ENCODE peak calls at places on chromosomes 5 and 9, in eight cellular contexts. G, X, P, N, J, H, E and A are unnamed samples.
A peak's percentile ranks its signal among the peaks of the same experiment; 100 is the strongest.

GRCh38 chr5:16461782-16462181 is 3.8 kb downstream of the ZNF622 start:
- DNase-seq in X (peak; percentile 88), N (no peak), G (no peak), P (no peak), H (no peak), E (no peak), J (peak; percentile 83), A (no peak)

GRCh38 chr5:160293901-160294561 is 18.3 kb downstream of the CCNJL start:
- DNase-seq in N (no peak), E (no peak), H (no peak), P (no peak), X (no peak), G (no peak), J (no peak), A (peak; percentile 20)

GRCh38 chr9:104494808-104495207 is 9.3 kb upstream of the OR13F1 start:
- DNase-seq in J (peak; percentile 15), P (no peak), G (no peak), N (no peak), H (no peak), X (peak; percentile 6), E (no peak), A (peak; percentile 25)

GRCh38 chr9:20985851-20986600 is 45.4 kb downstream of the HACD4 start:
- DNase-seq in H (no peak), E (no peak), P (no peak), G (no peak), X (no peak), J (no peak), N (no peak), A (no peak)

GRCh38 chr9:72353455-72354116 is 11.4 kb downstream of the ZFAND5 start:
- DNase-seq in H (no peak), G (no peak), X (no peak), E (no peak), J (no peak), P (no peak), N (no peak), A (no peak)

GRCh38 chr5:145450286-145450969 is 384.7 kb downstream of the PRELID2 start:
- DNase-seq in G (no peak), P (no peak), X (no peak), J (no peak), E (no peak), N (no peak), H (no peak), A (no peak)

GRCh38 chr9:95028855-95029219 is 288.7 kb downstream of the FANCC start:
- DNase-seq in G (no peak), P (no peak), H (no peak), E (no peak), N (no peak), X (no peak), J (no peak), A (no peak)

GRCh38 chr9:130608554-130609122 is 29.3 kb downstream of the FUBP3 start:
- DNase-seq in J (no peak), X (no peak), E (no peak), H (no peak), P (no peak), G (no peak), N (no peak), A (no peak)

GRCh38 chr5:104914536-104915070 is 1352.0 kb upstream of the NUDT12 start:
- DNase-seq in G (no peak), H (no peak), X (no peak), P (no peak), N (no peak), E (no peak), J (no peak), A (no peak)

GRCh38 chr9:77019010-77019809 is at the start of gene FOXB2:
- DNase-seq in E (no peak), J (no peak), H (no peak), N (no peak), P (no peak), X (no peak), G (no peak), A (no peak)

GRCh38 chr5:159444441-159445082 is 114.3 kb upstream of the IL12B start:
- DNase-seq in E (no peak), H (no peak), P (no peak), G (no peak), N (peak; percentile 77), J (peak; percentile 66), X (peak; percentile 86), A (peak; percentile 41)

GRCh38 chr5:5711112-5711511 is 288.6 kb downstream of the ICE1 start:
- DNase-seq in N (no peak), X (no peak), G (no peak), H (no peak), P (no peak), J (no peak), E (no peak), A (no peak)

GRCh38 chr9:88923653-88924284 is 67.5 kb upstream of the S1PR3 start:
- DNase-seq in J (no peak), G (no peak), E (no peak), X (no peak), P (no peak), H (peak; percentile 8), N (no peak), A (peak; percentile 60)

GRCh38 chr9:72037571-72037970 is 22.8 kb downstream of the C9orf57 start:
- DNase-seq in P (no peak), J (peak; percentile 14), G (no peak), E (no peak), X (no peak), H (no peak), N (no peak), A (no peak)

GRCh38 chr9:97388721-97389238 is 23.1 kb upstream of the TDRD7 start:
- DNase-seq in N (peak; percentile 3), X (no peak), G (no peak), H (peak; percentile 70), E (no peak), P (no peak), J (peak; percentile 35), A (no peak)

DNA sequence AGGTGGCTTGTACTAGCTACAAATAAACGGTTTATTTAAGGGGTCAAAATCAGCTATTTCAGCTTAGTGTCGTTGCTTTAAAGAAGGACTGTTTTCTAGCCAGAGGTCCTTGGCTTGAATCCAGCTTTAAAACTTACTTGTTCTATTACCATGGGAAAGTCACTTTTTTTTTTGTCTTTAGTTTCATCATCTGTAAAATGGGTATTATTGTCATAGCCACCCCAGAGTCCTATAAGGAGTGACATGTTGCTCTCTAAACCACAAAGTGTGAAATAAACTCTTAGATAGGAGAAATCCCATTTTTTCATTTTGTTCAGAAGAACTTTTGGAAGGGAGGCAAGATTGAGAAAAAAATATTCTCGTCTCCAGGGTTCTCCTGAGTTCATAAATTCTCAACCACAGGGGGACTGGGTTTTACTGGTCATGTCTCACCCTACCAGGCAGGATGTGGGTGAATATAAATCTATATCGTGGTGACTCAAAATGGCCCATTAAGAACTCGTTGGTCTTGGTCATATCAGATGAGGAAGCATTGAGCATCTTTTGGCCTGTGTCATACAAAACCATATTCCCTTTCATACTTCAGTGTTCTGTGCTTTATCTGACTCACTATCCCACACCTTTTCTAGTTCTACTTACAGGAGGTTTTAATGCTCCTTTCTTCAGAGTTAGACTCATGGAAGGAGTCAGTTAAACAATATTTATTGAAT is 202.7 kb upstream of the NR3C1 start:
- DNase-seq in H (peak; percentile 80), P (no peak), G (no peak), E (no peak), J (peak; percentile 64), X (no peak), N (no peak), A (peak; percentile 41)
- H3K4me3 ChIP-seq in H (no peak overlapping the region), P (no peak overlapping the region), G (no peak overlapping the region), E (no peak overlapping the region), J (no peak overlapping the region), X (no peak overlapping the region), N (peak overlapping the region; percentile 18), A (no peak overlapping the region)

DNA sequence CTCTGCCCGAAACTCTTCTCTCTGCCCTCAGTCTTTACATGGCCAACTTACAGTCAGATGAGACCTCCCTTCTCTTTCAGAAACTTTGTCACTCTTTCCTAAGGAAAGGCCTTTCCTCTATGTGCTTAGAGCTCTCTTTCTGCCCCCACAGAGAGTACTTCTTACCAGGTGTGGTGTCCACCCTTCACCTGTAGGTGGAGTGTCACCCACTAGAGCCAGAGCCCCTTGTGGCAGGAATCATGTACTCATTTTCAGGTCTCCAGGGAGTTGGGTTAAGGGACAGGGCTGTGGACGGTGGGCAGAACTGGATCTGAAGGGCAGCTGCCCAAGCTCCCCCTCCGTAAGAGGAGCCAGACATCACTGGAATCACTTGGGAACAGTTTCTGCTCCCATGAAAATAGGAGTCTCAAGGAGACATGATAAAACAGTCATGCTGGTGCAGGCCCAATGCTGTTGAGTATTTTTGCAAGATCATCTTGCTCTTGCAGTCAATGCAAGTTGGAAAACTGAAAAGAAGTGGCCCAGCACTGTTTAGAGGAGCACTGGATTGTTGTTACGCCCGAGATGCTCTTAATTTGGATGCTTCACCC is 436.7 kb downstream of the ZSWIM6 start:
- DNase-seq in X (no peak), E (no peak), G (no peak), H (peak; percentile 3), P (no peak), N (peak; percentile 19), J (peak; percentile 38), A (peak; percentile 58)
- H3K4me3 ChIP-seq in X (no peak overlapping the region), E (no peak overlapping the region), G (no peak overlapping the region), H (no peak overlapping the region), P (no peak overlapping the region), N (no peak overlapping the region), J (no peak overlapping the region), A (no peak overlapping the region)

DNA sequence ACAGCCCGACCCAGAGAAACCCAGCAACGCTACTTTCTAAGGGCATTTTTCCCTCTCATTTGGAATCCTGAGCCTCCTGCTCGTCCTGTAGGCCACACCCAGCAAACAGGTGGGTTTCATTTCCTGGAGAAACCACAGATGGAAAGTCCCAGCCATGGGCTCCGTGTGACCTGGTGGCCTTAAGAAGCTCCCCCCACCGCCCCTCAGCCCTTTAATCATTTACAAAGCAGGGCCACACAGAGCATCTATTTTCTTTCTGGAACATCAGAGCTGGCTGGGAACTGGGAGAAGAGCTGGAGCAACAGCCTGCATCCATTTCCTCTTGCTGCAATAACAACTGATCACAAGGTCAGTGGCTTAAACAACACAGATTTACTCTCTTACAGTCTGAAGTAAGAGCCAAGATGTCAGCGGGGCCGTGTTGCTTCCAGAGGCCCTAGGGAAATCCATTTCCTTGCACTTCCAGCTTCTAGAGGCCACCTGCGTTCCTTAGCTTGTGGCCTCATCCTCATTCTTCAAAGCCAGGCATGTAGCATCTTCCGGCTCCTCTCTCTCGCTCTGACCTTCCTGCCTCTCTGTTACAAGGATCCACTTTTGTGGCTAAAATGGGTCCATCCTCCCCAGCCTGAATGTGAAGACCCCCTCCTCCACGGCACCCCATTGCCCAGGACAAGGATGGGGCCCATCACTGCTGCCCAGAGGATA is 40.5 kb downstream of the C9orf50 start:
- DNase-seq in P (no peak), H (peak; percentile 65), X (no peak), N (peak; percentile 92), J (no peak), E (no peak), G (no peak), A (no peak)
- H3K4me3 ChIP-seq in P (no peak overlapping the region), H (peak overlapping the region; percentile 0), X (no peak overlapping the region), N (peak overlapping the region; percentile 20), J (no peak overlapping the region), E (no peak overlapping the region), G (no peak overlapping the region), A (no peak overlapping the region)

DNA sequence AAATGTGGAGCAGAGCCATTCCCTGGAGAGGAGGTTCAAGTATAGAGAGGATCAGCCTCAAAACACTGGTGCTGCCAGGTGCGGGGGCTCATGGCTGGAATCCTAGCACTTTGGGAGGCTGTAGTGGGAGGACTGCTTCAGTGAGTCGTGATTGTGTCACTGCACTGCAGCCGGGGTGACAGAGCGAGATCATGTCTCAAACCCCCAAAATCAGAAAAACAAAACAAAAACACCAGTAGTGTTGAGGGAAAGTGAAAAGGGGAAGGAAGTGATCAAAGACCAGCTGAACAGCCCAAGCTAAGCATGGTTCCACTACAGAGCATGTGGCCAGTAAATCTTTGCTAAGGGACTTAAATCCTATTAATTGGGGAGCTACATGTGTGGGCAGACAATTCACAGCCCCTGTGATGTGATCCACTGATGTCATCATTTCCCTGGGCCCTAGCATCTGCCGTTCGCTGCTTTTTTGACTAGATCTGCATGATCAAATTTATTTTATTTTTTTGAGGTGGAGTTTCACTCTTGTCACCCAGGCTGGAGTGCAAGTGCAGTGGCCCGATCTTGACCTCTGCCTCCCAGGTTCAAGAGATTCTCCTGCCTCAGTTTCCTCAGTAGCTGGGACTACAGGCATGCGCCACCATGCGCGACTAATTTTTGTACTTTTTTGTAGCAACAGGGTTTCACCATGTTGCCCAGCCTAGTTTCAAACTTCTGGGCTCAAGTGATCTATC is 2.7 kb upstream of the PCBD2 start:
- DNase-seq in J (peak; percentile 52), N (no peak), G (no peak), H (peak; percentile 70), X (no peak), P (no peak), E (no peak), A (no peak)
- H3K4me3 ChIP-seq in J (no peak overlapping the region), N (no peak overlapping the region), G (no peak overlapping the region), H (peak overlapping the region; percentile 15), X (no peak overlapping the region), P (no peak overlapping the region), E (no peak overlapping the region), A (no peak overlapping the region)